ENCODE peak calls at places on chromosomes 16 and 17, in four cellular contexts. V is heart right ventricle, Z is ascending aorta, I is RWPE1. K is an unnamed sample.

GRCh38 chr16:74608944-74609343 is 2.0 kb upstream of the GLG1 start:
- DNase-seq in I (no peak), Z (no peak), V (no peak), K (no peak)

GRCh38 chr16:52408197-52408845 is 138.6 kb downstream of the TOX3 start:
- DNase-seq in V (no peak), Z (no peak), I (no peak), K (no peak)

GRCh38 chr17:74502866-74503265 is 28.4 kb downstream of the CD300LB start:
- DNase-seq in V (no peak), Z (no peak), I (no peak), K (peak; percentile 65)

GRCh38 chr17:32350662-32351418 is 883 bp downstream of the ZNF207 start:
- DNase-seq in V (peak; percentile 49), Z (no peak), I (no peak), K (peak; percentile 67)

GRCh38 chr17:57671546-57672204 is 73.4 kb downstream of the CCDC182 start:
- DNase-seq in Z (no peak), V (peak; percentile 81), I (peak; percentile 72), K (peak; percentile 64)

GRCh38 chr16:81127051-81127450 is 30.9 kb upstream of the GCSH start:
- DNase-seq in V (no peak), I (peak; percentile 54), Z (no peak), K (no peak)

GRCh38 chr16:3129137-3130131 is 5.4 kb upstream of the ZNF213 start:
- DNase-seq in Z (no peak), I (peak; percentile 33), V (peak; percentile 84), K (peak; percentile 77)

GRCh38 chr17:66135896-66136295 is 56.0 kb downstream of the CEP112 start:
- DNase-seq in Z (no peak), V (no peak), I (no peak), K (no peak)

GRCh38 chr16:77624085-77624484 is 98.2 kb upstream of the NUDT7 start:
- DNase-seq in I (no peak), V (no peak), Z (no peak), K (no peak)

GRCh38 chr17:57945999-57946797 is 9.0 kb downstream of the CUEDC1 start:
- DNase-seq in Z (no peak), I (peak; percentile 74), V (no peak), K (no peak)

GRCh38 chr17:14736631-14737030 is 435.8 kb downstream of the HS3ST3B1 start:
- DNase-seq in I (no peak), Z (no peak), V (no peak), K (no peak)

GRCh38 chr16:17835118-17835949 is 364.6 kb upstream of the XYLT1 start:
- DNase-seq in I (no peak), V (no peak), Z (no peak), K (no peak)

GRCh38 chr17:13337864-13338371 is 263.8 kb downstream of the HS3ST3A1 start:
- DNase-seq in V (peak; percentile 29), Z (no peak), I (peak; percentile 50), K (no peak)

GRCh38 chr17:20241855-20242254 is 225.5 kb downstream of the LGALS9B start:
- DNase-seq in V (no peak), I (no peak), Z (no peak), K (no peak)

GRCh38 chr16:87809150-87809902 is 43.5 kb upstream of the KLHDC4 start:
- DNase-seq in Z (no peak), V (no peak), I (no peak), K (no peak)

GRCh38 chr17:2215616-2216364 is 87.8 kb downstream of the SMG6 start:
- DNase-seq in I (no peak), V (peak; percentile 81), Z (no peak), K (peak; percentile 51)

GRCh38 chr16:68643847-68644246 is 1.3 kb upstream of the CDH3 start:
- DNase-seq in V (no peak), Z (no peak), I (no peak), K (no peak)

GRCh38 chr17:37710344-37710886 is 34.4 kb downstream of the HNF1B start:
- DNase-seq in Z (no peak), V (no peak), I (no peak), K (peak; percentile 61)

GRCh38 chr17:79830763-79831366 is 8.4 kb downstream of the CBX4 start:
- DNase-seq in Z (no peak), V (no peak), I (no peak), K (no peak)

GRCh38 chr17:68207651-68208253 is 40.1 kb upstream of the AMZ2 start:
- DNase-seq in V (no peak), Z (no peak), I (no peak), K (no peak)

GRCh38 chr16:15928261-15929104 is 20.9 kb upstream of the ABCC1 start:
- DNase-seq in I (no peak), V (no peak), Z (no peak), K (no peak)

GRCh38 chr17:61389670-61390478 is 9.8 kb upstream of the TBX2 start:
- DNase-seq in V (no peak), I (no peak), Z (no peak), K (no peak)

GRCh38 chr16:85554791-85555548 is 58.2 kb upstream of the GSE1 start:
- DNase-seq in V (peak; percentile 70), Z (no peak), I (peak; percentile 82), K (no peak)

GRCh38 chr16:71542377-71542776 is 16.2 kb downstream of the CHST4 start:
- DNase-seq in V (peak; percentile 7), Z (no peak), I (peak; percentile 44), K (no peak)

GRCh38 chr16:81733295-81733694 is 45.8 kb upstream of the PLCG2 start:
- DNase-seq in V (no peak), Z (no peak), I (no peak), K (no peak)

GRCh38 chr17:57919912-57920311 is 35.3 kb downstream of the CUEDC1 start:
- DNase-seq in Z (no peak), V (no peak), I (no peak), K (no peak)

GRCh38 chr17:11485802-11486421 is 112.4 kb upstream of the DNAH9 start:
- DNase-seq in Z (no peak), V (no peak), I (no peak), K (no peak)

GRCh38 chr16:77262971-77263370 is 63.8 kb downstream of the SYCE1L start:
- DNase-seq in Z (no peak), V (no peak), I (no peak), K (no peak)

GRCh38 chr17:28370035-28370743 is at the start of gene VTN:
- DNase-seq in I (no peak), V (peak; percentile 63), Z (no peak), K (peak; percentile 45)

GRCh38 chr16:29844575-29845331 is 18.3 kb downstream of the CDIPT start:
- DNase-seq in I (no peak), Z (no peak), V (no peak), K (no peak)

GRCh38 chr17:19937522-19937921 is 40.1 kb downstream of the AKAP10 start:
- DNase-seq in Z (no peak), I (no peak), V (no peak), K (no peak)

GRCh38 chr16:67613808-67614207 is 31.1 kb upstream of the CARMIL2 start:
- DNase-seq in Z (no peak), I (no peak), V (no peak), K (no peak)

DNA sequence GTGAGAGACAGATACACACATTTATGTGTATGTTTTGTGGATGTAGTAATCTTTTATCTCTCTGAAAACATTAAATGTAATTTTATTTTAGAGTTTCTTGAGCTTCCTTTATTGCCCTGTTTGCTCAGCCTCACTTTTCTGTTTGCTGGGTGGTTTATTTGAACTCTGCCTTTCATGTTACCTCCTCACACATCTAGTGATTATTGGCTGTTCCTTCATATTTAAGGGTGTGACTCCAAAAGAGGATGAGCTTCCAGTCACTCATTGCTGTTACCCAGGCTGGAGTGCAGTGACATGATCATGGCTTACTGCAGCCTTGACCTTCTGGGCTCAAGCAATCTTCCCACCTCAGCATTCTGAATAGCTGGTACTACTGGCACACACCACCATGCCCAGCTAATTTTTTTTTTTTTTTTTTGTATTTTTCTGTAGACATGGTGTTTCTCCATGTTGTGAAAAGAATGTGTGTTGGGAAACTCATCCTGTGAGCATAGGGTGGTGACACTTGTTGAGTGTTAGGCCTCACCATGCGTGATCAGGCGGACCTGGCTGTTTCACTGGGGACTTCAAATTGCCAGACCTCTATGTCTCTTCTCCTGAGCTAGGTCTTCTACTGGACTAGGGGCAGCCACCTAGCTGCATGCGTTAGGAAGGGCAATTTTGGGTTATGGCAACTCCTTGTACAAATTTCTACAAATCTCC is 37.8 kb downstream of the GOSR1 start:
- DNase-seq in V (no peak), Z (no peak), I (no peak), K (no peak)
- TF ChIP-seq CTCF in V (no peak), Z (no peak), I (no peak), K (no peak)

GRCh38 chr17:45149037-45149668 is 878 bp downstream of the HEXIM1 start:
- DNase-seq in I (no peak), Z (no peak), V (peak; percentile 90), K (peak; percentile 69)
- TF ChIP-seq CTCF in I (peak; percentile 96), Z (peak; percentile 93), V (peak; percentile 86), K (peak; percentile 80)

DNA sequence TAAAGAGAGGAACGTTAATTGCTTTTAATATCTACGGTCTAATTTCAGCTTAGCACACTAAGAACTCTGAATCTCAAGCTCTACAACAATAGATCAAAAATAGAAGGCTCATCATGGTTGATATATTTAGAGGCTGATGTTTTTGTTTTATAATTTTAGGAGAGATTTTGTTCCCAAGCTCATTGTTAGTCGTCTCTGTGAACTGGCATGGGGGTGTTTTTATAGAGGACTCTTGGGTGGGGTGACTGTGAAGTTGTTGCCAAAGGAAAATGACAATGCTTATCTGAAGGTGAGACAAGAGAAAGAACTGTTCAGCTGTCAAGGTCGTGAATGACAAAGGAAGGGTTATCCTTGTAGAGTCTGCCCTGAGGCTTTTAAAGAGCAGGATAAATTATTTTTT is 60.8 kb downstream of the IRX6 start:
- DNase-seq in V (peak; percentile 32), I (no peak), Z (no peak), K (no peak)
- TF ChIP-seq CTCF in V (no peak), I (no peak), Z (no peak), K (no peak)

GRCh38 chr16:813916-814412 is 13.4 kb upstream of the GNG13 start:
- DNase-seq in Z (no peak), I (no peak), V (no peak), K (no peak)
- TF ChIP-seq CTCF in Z (no peak), I (peak; percentile 14), V (no peak), K (no peak)

DNA sequence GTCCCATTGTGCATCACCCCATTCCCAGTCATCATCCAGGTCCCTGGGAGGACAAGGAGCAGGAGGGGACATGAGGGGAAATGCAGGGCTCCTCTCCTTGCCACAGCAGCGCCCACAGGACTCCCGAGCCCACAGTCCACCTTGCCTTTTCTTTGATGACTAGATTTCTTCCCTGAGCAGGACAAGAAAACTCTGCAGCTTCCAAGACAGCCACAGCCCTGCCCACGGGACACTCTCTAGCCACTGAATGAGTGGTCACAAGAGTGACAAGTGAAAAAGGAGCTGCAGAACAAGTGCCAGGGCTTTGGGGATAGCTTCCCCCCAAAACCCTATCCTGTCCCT is 4.7 kb downstream of the NEURL4 start:
- DNase-seq in Z (no peak), V (no peak), I (no peak), K (no peak)
- TF ChIP-seq CTCF in Z (no peak), V (no peak), I (peak; percentile 51), K (peak; percentile 63)

GRCh38 chr17:50130778-50131317 is 888 bp upstream of the SAMD14 start:
- DNase-seq in Z (no peak), V (no peak), I (no peak), K (no peak)

GRCh38 chr17:50128441-50129302 is 1.3 kb downstream of the SAMD14 start:
- DNase-seq in Z (no peak), I (no peak), V (no peak), K (no peak)

GRCh38 chr17:50127661-50128361 is 2.1 kb downstream of the SAMD14 start:
- DNase-seq in V (no peak), I (no peak), Z (no peak), K (no peak)

GRCh38 chr17:50129946-50130777 is at the start of gene SAMD14:
- DNase-seq in I (no peak), Z (no peak), V (no peak), K (no peak)

GRCh38 chr17:50129303-50129945 is 536 bp downstream of the SAMD14 start:
- DNase-seq in V (no peak), I (no peak), Z (no peak), K (no peak)
- TF ChIP-seq CTCF in V (no peak), I (no peak), Z (no peak), K (no peak)

K was measured in CD14-positive monocyte.